ENCODE peak calls at places on chromosome 18, in five cellular contexts. I is AG09309, R is natural killer cell, H is fibroblast of lung, B is neural crest cell. X is an unnamed sample.

GRCh38 chr18:63150942-63151421 is 168.6 kb downstream of the BCL2 start:
- DNase-seq in I (no peak), R (no peak), H (no peak), B (no peak), X (no peak)

GRCh38 chr18:73824684-73825083 is 322.9 kb downstream of the FBXO15 start:
- DNase-seq in I (peak), R (no peak), H (no peak), B (no peak), X (no peak)

GRCh38 chr18:56402872-56403516 is 235.4 kb downstream of the TXNL1 start:
- DNase-seq in I (peak), R (no peak), H (peak), B (no peak), X (no peak)

GRCh38 chr18:58168986-58169385 is 125.0 kb downstream of the NEDD4L start:
- DNase-seq in I (no peak), R (no peak), H (no peak), B (no peak), X (no peak)

GRCh38 chr18:3251963-3252277 is 4.3 kb downstream of the MYL12A start:
- DNase-seq in I (no peak), R (no peak), H (no peak), B (no peak), X (no peak)

GRCh38 chr18:31410716-31411483 is 34.3 kb downstream of the DSG4 start:
- DNase-seq in I (no peak), R (no peak), H (no peak), B (no peak), X (no peak)

GRCh38 chr18:31684279-31685096 is at the start of gene B4GALT6:
- DNase-seq in I (no peak), R (peak), H (peak), B (peak), X (peak)

GRCh38 chr18:70072678-70073077 is 125.0 kb upstream of the CD226 start:
- DNase-seq in I (no peak), R (no peak), H (peak), B (no peak), X (no peak)

GRCh38 chr18:50079571-50080295 is 115.2 kb downstream of the MYO5B start:
- DNase-seq in I (no peak), R (no peak), H (no peak), B (no peak), X (no peak)

GRCh38 chr18:7021994-7022840 is 95.4 kb downstream of the LAMA1 start:
- DNase-seq in I (no peak), R (no peak), H (peak), B (no peak), X (peak)

GRCh38 chr18:14922031-14922430 is 174.1 kb downstream of the ANKRD30B start:
- DNase-seq in I (no peak), R (no peak), H (no peak), B (no peak), X (no peak)

GRCh38 chr18:46842583-46842982 is 74.7 kb downstream of the PIAS2 start:
- DNase-seq in I (no peak), R (no peak), H (no peak), B (no peak), X (no peak)

GRCh38 chr18:51857989-51858388 is 482.0 kb upstream of the DCC start:
- DNase-seq in I (no peak), R (no peak), H (no peak), B (no peak), X (no peak)

GRCh38 chr18:10449396-10449795 is 5.0 kb upstream of the APCDD1 start:
- DNase-seq in I (no peak), R (no peak), H (peak), B (no peak), X (no peak)

GRCh38 chr18:3790702-3791101 is 340.7 kb downstream of the TGIF1 start:
- DNase-seq in I (no peak), R (no peak), H (peak), B (no peak), X (no peak)

GRCh38 chr18:3186678-3187658 is 32.8 kb downstream of the MYOM1 start:
- DNase-seq in I (no peak), R (no peak), H (peak), B (no peak), X (no peak)

GRCh38 chr18:11176416-11176815 is 27.0 kb upstream of the PIEZO2 start:
- DNase-seq in I (peak), R (no peak), H (no peak), B (no peak), X (no peak)

GRCh38 chr18:53234610-53235009 is 894.6 kb downstream of the DCC start:
- DNase-seq in I (no peak), R (no peak), H (no peak), B (no peak), X (no peak)

GRCh38 chr18:13606589-13607254 is 119.6 kb downstream of the FAM210A start:
- DNase-seq in I (no peak), R (no peak), H (no peak), B (no peak), X (no peak)

GRCh38 chr18:58043452-58044369 is at the start of gene NEDD4L:
- DNase-seq in I (peak), R (peak), H (peak), B (peak), X (peak)

GRCh38 chr18:3129053-3129864 is 90.5 kb downstream of the MYOM1 start:
- DNase-seq in I (peak), R (peak), H (peak), B (peak), X (peak)

GRCh38 chr18:34707670-34708069 is 2.4 kb upstream of the DTNA start:
- DNase-seq in I (peak), R (no peak), H (peak), B (no peak), X (no peak)

GRCh38 chr18:52312321-52312720 is 27.7 kb upstream of the DCC start:
- DNase-seq in I (no peak), R (no peak), H (no peak), B (no peak), X (no peak)

GRCh38 chr18:44777429-44778192 is 96.9 kb downstream of the SETBP1 start:
- DNase-seq in I (no peak), R (no peak), H (no peak), B (no peak), X (no peak)
- TF ChIP-seq CTCF in I (no peak), R (no peak), H (no peak), B (no peak), X (no peak)

DNA sequence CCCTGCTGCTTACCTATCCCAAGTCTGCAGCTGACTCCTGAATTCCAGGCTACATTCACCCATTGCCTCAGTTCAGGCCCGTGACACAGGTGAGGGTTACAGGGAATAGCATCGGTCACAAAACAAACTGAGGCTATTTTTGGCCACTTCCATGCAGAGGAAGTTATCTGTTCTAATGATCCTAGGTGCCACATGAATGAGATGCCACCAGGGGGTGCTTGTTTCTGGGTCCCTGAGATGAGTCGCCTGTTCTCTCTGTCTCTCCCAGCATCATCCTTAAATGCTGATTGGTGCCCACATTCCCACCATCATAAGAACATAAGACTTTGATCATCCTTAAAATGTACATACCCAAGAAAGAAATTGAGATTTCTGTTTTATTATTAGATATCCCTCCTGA is 119.0 kb upstream of the CELF4 start:
- DNase-seq in I (no peak), R (no peak), H (no peak), B (no peak), X (no peak)
- TF ChIP-seq CTCF in I (no peak), R (no peak), H (no peak), B (peak), X (no peak)

DNA sequence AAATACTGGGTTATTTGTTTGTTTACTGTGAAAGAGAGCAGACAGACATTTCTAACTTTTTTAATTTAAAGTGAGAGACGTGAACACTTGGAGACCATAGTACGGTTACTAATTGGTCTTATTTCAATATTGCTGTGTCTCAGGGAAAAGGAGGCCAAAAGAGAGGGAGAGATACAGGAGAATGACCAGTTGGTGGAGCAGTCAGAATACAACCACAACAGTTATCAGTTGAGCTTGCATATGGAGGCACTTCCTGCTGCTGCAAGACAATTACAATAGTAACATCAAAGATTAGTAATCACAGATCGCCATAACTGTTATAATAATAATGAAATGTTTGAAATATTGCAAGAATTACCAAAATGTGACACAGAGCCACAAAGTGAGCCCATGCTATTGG is 58.2 kb downstream of the TWSG1 start:
- DNase-seq in I (no peak), R (no peak), H (no peak), B (no peak), X (no peak)
- TF ChIP-seq CTCF in I (no peak), R (no peak), H (no peak), B (no peak), X (no peak)

DNA sequence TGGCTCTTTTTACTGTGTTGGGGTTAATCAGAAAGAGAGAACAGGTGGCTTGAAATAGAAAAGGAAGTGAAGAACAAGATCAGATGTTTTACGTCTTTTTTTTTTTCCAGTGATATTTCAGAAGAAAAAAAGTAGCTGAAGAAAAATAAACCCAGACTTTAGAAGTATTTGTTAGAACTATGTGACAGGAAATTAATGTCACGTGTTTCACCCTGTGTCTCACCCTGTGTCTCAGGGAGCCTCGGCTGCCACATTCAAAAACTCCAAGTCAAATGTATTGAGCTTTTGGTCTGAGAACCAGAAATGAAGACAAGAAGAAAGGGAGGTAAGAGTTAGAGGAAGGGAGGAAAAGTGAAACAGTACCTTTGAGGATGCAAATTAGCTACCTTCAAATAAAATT is 38.0 kb downstream of the AKAIN1 start:
- DNase-seq in I (no peak), R (no peak), H (no peak), B (no peak), X (no peak)
- TF ChIP-seq CTCF in I (no peak), R (no peak), H (no peak), B (no peak), X (no peak)

X was measured in endothelial cell.